ENCODE peak calls at places on chromosomes 5 and 9, in four cellular contexts. U is AG04450, Q is transverse colon, E is PC-3. M is an unnamed sample.

GRCh38 chr9:137216188-137216965 is 5.7 kb downstream of the RNF208 start:
- DNase-seq in E (no peak), Q (no peak), U (no peak), M (no peak)

GRCh38 chr5:621341-621761 is 9.2 kb downstream of the CEP72 start:
- DNase-seq in E (no peak), Q (no peak), U (no peak), M (no peak)

GRCh38 chr9:101337237-101337636 is 47.6 kb downstream of the BAAT start:
- DNase-seq in Q (no peak), E (no peak), U (no peak), M (no peak)

GRCh38 chr9:124218438-124219289 is 39.1 kb upstream of the NEK6 start:
- DNase-seq in E (peak), Q (peak), U (no peak), M (peak)

GRCh38 chr5:147310059-147310704 is 75.4 kb downstream of the STK32A start:
- DNase-seq in Q (peak), U (no peak), E (peak), M (no peak)

GRCh38 chr5:494667-495255 is 29.5 kb downstream of the SLC9A3 start:
- DNase-seq in U (no peak), Q (no peak), E (no peak), M (no peak)

GRCh38 chr9:74499111-74499601 is 2.0 kb downstream of the RORB start:
- DNase-seq in Q (no peak), E (no peak), U (no peak), M (no peak)

GRCh38 chr5:38541174-38541724 is 15.2 kb downstream of the LIFR start:
- DNase-seq in U (no peak), E (peak), Q (no peak), M (no peak)

GRCh38 chr5:95739857-95740256 is 8.7 kb downstream of the RHOBTB3 start:
- DNase-seq in E (no peak), Q (no peak), U (no peak), M (no peak)

GRCh38 chr5:142204219-142204618 is 95.6 kb downstream of the NDFIP1 start:
- DNase-seq in U (no peak), E (no peak), Q (no peak), M (no peak)

GRCh38 chr9:114611516-114612271 is 603 bp downstream of the TMEM268 start:
- DNase-seq in U (no peak), Q (peak), E (peak), M (peak)

GRCh38 chr9:113955076-113955752 is 79.1 kb downstream of the ZNF618 start:
- DNase-seq in Q (no peak), E (no peak), U (peak), M (no peak)

GRCh38 chr5:143957455-143957854 is 145.5 kb downstream of the HMHB1 start:
- DNase-seq in E (no peak), Q (no peak), U (no peak), M (no peak)

GRCh38 chr5:154228696-154229095 is 38.2 kb downstream of the GALNT10 start:
- DNase-seq in Q (no peak), U (no peak), E (no peak), M (no peak)

GRCh38 chr5:10595678-10596309 is 31.9 kb downstream of the ANKRD33B start:
- DNase-seq in Q (no peak), U (peak), E (peak), M (no peak)

GRCh38 chr5:112668016-112668415 is 69.7 kb upstream of the APC start:
- DNase-seq in E (peak), U (no peak), Q (no peak), M (no peak)

GRCh38 chr5:143776951-143777350 is 35.0 kb upstream of the HMHB1 start:
- DNase-seq in U (no peak), Q (no peak), E (no peak), M (no peak)

GRCh38 chr5:108481355-108481931 is 99.5 kb upstream of the FBXL17 start:
- DNase-seq in E (peak), Q (no peak), U (no peak), M (no peak)

GRCh38 chr9:72356019-72356653 is 8.9 kb downstream of the ZFAND5 start:
- DNase-seq in E (no peak), U (no peak), Q (no peak), M (no peak)

GRCh38 chr9:38406476-38407186 is 14.1 kb downstream of the ALDH1B1 start:
- DNase-seq in Q (no peak), U (no peak), E (no peak), M (no peak)

GRCh38 chr9:33290994-33291397 is 680 bp downstream of the NFX1 start:
- DNase-seq in Q (no peak), U (no peak), E (no peak), M (no peak)

GRCh38 chr9:127347831-127348699 is 48.9 kb upstream of the SLC2A8 start:
- DNase-seq in U (no peak), Q (no peak), E (no peak), M (no peak)

GRCh38 chr9:114799441-114799840 is 6.4 kb downstream of the TNFSF15 start:
- DNase-seq in U (no peak), E (no peak), Q (no peak), M (no peak)

GRCh38 chr9:135136481-135136880 is 49.0 kb downstream of the OLFM1 start:
- DNase-seq in U (no peak), Q (no peak), E (no peak), M (no peak)

GRCh38 chr5:39260095-39260494 is 40.7 kb upstream of the FYB1 start:
- DNase-seq in E (no peak), Q (no peak), U (no peak), M (no peak)

GRCh38 chr5:55923177-55923872 is 71.4 kb downstream of the IL6ST start:
- DNase-seq in E (peak), U (no peak), Q (no peak), M (peak)

GRCh38 chr5:11724947-11725346 is 179.3 kb downstream of the CTNND2 start:
- DNase-seq in Q (no peak), U (no peak), E (peak), M (no peak)

GRCh38 chr5:132411382-132411925 is 41.9 kb downstream of the SLC22A5 start:
- DNase-seq in Q (peak), E (peak), U (no peak), M (peak)

GRCh38 chr5:159899067-159900049 is 16.9 kb upstream of the ADRA1B start:
- DNase-seq in E (peak), U (no peak), Q (no peak), M (no peak)

GRCh38 chr9:69671291-69671903 is 774 bp downstream of the APBA1 start:
- DNase-seq in Q (peak), U (no peak), E (no peak), M (no peak)

GRCh38 chr9:96100385-96100978 is 201.5 kb downstream of the HSD17B3 start:
- DNase-seq in E (peak), U (no peak), Q (no peak), M (no peak)

GRCh38 chr5:45622365-45622764 is 73.8 kb downstream of the HCN1 start:
- DNase-seq in E (no peak), U (no peak), Q (no peak), M (no peak)

DNA sequence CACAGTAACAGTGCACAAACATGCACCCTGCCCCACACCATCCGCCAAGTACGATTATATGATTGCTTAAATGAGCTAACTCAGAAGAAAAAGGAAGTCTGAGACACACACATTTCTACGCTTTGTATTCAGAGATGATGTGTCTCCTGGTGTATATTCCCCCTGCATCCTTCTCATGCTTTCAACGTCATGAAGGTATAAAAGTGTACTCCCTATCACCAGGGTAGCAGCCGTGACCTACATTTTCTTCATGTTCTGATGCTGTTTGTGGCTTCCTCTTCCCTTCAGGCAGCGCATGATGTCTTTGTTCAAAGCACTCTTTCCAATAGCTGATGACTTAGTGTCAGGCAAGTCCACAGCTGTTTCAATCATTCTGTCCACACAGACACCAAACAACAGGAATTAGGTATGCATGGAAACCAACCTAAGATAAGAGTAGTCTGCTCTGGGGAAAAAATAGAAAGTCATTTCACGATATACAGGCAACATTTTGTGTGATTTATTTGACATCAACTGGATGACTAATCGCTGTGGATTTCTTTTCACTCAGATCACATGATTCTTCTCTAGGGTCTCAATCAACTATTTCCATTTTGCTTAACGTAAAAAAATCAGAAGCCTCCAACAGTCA is 269.4 kb upstream of the PTGER4 start:
- DNase-seq in Q (no peak), E (peak), U (no peak), M (peak)
- H3K4me3 ChIP-seq in Q (no peak), E (peak), U (no peak), M (peak)

GRCh38 chr5:172878585-172879433 is 44.8 kb downstream of the ERGIC1 start:
- DNase-seq in Q (no peak), U (no peak), E (no peak), M (no peak)

GRCh38 chr5:172875372-172876279 is 41.6 kb downstream of the ERGIC1 start:
- DNase-seq in E (no peak), Q (no peak), U (no peak), M (no peak)

GRCh38 chr5:172874647-172875371 is 40.8 kb downstream of the ERGIC1 start:
- DNase-seq in E (no peak), Q (no peak), U (no peak), M (no peak)

GRCh38 chr5:172879434-172879828 is 45.4 kb downstream of the ERGIC1 start:
- DNase-seq in E (no peak), U (no peak), Q (no peak), M (no peak)

GRCh38 chr5:172877496-172878260 is 43.6 kb downstream of the ERGIC1 start:
- DNase-seq in E (no peak), U (no peak), Q (no peak), M (no peak)
- H3K27ac ChIP-seq in E (no peak), U (no peak), Q (peak), M (no peak)

DNA sequence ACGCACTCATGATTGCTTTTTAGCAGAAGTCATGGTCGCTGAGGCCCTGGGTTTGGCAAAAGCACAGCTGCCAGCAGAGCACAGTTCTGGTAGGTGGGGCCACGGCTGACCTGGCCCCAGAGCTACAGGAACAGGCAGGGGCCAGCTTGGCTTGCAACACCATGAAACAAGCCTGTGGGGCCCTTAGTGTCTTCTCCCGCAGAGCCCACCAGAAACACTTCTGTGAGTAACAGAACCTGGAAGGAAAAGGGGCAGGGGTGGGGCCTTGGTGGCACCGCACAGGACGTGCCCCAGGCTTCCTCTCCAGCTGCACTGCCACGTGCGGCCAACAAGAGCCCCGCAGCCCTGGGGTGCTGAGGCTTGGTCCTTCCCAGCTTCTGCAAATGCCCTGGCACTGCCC is 4.8 kb downstream of the ASB6 start:
- DNase-seq in U (no peak), Q (no peak), E (no peak), M (no peak)
- H3K4me3 ChIP-seq in U (no peak), Q (no peak), E (no peak), M (no peak)

GRCh38 chr9:36471359-36471758 is 71.3 kb upstream of the RNF38 start:
- DNase-seq in U (no peak), Q (no peak), E (no peak), M (no peak)
- H3K27ac ChIP-seq in U (no peak), Q (peak), E (no peak), M (peak)

DNA sequence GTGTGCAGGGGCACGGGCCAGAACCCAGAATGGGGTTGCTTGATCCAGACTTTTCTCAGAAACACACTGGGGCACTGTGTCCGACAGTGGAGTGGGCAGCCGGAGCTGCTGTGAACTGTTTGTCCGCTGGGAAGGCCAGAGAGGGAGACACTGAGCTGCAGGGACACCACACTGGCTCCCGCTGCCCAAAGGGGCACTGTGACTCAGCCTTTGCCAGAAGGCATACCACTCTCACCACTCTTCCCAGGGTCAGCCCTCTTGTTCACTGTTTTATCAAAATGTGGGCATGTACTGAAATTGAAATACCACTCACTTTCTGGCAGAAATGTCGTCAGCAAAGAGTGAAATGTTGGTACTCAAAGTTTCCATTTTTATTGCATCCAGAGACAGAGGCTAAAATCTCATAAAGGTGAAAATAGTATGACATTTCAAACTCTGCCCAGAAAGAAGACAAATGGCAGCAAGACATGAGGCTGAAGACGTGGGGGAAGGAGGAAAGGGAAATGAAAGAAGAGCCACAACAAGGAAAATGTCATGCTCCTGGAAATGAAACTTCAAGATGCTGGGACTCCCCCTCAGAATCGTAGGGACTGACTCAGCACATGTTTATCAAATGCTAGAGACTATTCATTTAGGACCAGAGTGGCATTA is 4.5 kb upstream of the IL7R start:
- DNase-seq in U (no peak), E (peak), Q (no peak), M (no peak)
- H3K4me3 ChIP-seq in U (no peak), E (no peak), Q (no peak), M (peak)

DNA sequence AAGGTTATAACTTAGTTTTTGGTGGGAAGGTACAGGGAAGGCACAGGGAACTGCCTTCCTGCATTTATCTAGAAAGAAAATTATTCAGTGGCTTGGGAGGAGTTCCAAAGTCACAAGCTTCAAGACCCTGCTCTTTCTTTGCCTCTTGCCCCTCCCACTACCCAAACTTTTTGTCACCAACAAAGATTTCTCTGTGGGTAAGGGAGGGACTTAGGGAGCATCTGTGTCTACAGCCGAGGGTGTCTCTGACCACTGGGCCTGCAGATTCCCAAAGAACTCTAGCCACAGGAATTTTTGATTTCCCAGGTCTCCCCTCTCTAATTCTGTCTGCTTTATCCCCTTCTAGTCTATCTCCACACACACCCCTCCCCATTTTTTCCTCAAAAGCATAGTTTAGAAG is 2.1 kb downstream of the ECSCR start:
- DNase-seq in E (no peak), U (no peak), Q (no peak), M (no peak)
- H3K27ac ChIP-seq in E (no peak), U (no peak), Q (peak), M (no peak)

M was measured in CD8-positive, alpha-beta T cell.